ENCODE peak calls at places on chromosome 19, in five cellular contexts. One of them, this sample, is unnamed.

GRCh38 chr19:447816-448546 is 12.9 kb downstream of the SHC2 start:
- DNase-seq in caudate nucleus: no peak
- DNase-seq in Peyer's patch: no peak
- DNase-seq in WTC11: no peak
- DNase-seq in stimulated activated effector memory CD8-positive, alpha-beta T cell treated with anti-CD3 and anti-CD28 coated beads, Interleukin-12 subunit alpha, Interleukin-12 subunit beta, amount 100 ng/mL, for 72 hours: no peak
- DNase-seq in this sample: no peak

GRCh38 chr19:40702337-40703012 is 12.0 kb upstream of the NUMBL start:
- DNase-seq in caudate nucleus: peak
- DNase-seq in Peyer's patch: no peak
- DNase-seq in WTC11: peak
- DNase-seq in stimulated activated effector memory CD8-positive, alpha-beta T cell treated with anti-CD3 and anti-CD28 coated beads, Interleukin-12 subunit alpha, Interleukin-12 subunit beta, amount 100 ng/mL, for 72 hours: no peak
- DNase-seq in this sample: peak

GRCh38 chr19:20247016-20247683 is 80.1 kb downstream of the ZNF486 start:
- DNase-seq in caudate nucleus: peak
- DNase-seq in Peyer's patch: no peak
- DNase-seq in WTC11: peak
- DNase-seq in stimulated activated effector memory CD8-positive, alpha-beta T cell treated with anti-CD3 and anti-CD28 coated beads, Interleukin-12 subunit alpha, Interleukin-12 subunit beta, amount 100 ng/mL, for 72 hours: no peak
- DNase-seq in this sample: peak

GRCh38 chr19:40700083-40700482 is 9.6 kb upstream of the NUMBL start:
- DNase-seq in caudate nucleus: no peak
- DNase-seq in Peyer's patch: no peak
- DNase-seq in WTC11: no peak
- DNase-seq in stimulated activated effector memory CD8-positive, alpha-beta T cell treated with anti-CD3 and anti-CD28 coated beads, Interleukin-12 subunit alpha, Interleukin-12 subunit beta, amount 100 ng/mL, for 72 hours: no peak
- DNase-seq in this sample: no peak

GRCh38 chr19:12065100-12065538 is 588 bp downstream of the ZNF844 start:
- DNase-seq in caudate nucleus: peak
- DNase-seq in Peyer's patch: no peak
- DNase-seq in WTC11: no peak
- DNase-seq in stimulated activated effector memory CD8-positive, alpha-beta T cell treated with anti-CD3 and anti-CD28 coated beads, Interleukin-12 subunit alpha, Interleukin-12 subunit beta, amount 100 ng/mL, for 72 hours: no peak
- DNase-seq in this sample: no peak

GRCh38 chr19:42233106-42233505 is 9.3 kb downstream of the GSK3A start:
- DNase-seq in caudate nucleus: no peak
- DNase-seq in Peyer's patch: no peak
- DNase-seq in WTC11: no peak
- DNase-seq in stimulated activated effector memory CD8-positive, alpha-beta T cell treated with anti-CD3 and anti-CD28 coated beads, Interleukin-12 subunit alpha, Interleukin-12 subunit beta, amount 100 ng/mL, for 72 hours: no peak
- DNase-seq in this sample: no peak

GRCh38 chr19:32404939-32405430 is 585 bp upstream of the DPY19L3 start:
- DNase-seq in caudate nucleus: no peak
- DNase-seq in Peyer's patch: peak
- DNase-seq in WTC11: peak
- DNase-seq in stimulated activated effector memory CD8-positive, alpha-beta T cell treated with anti-CD3 and anti-CD28 coated beads, Interleukin-12 subunit alpha, Interleukin-12 subunit beta, amount 100 ng/mL, for 72 hours: no peak
- DNase-seq in this sample: peak

GRCh38 chr19:40585677-40586422 is 9.2 kb downstream of the SHKBP1 start:
- DNase-seq in caudate nucleus: no peak
- DNase-seq in Peyer's patch: no peak
- DNase-seq in WTC11: no peak
- DNase-seq in stimulated activated effector memory CD8-positive, alpha-beta T cell treated with anti-CD3 and anti-CD28 coated beads, Interleukin-12 subunit alpha, Interleukin-12 subunit beta, amount 100 ng/mL, for 72 hours: no peak
- DNase-seq in this sample: no peak

This sample was measured in neural progenitor cell.